ENCODE peak calls at places on chromosomes 3 and 15, in six cellular contexts. One of them, this sample, is unnamed.

GRCh38 chr3:78349571-78349970 is 1309.7 kb downstream of the ROBO2 start:
- DNase-seq in HepG2: no peak
- DNase-seq in GM23338: no peak
- DNase-seq in HCT116: no peak
- DNase-seq in GM23248: no peak
- DNase-seq in neural progenitor cell: no peak
- DNase-seq in this sample: no peak

GRCh38 chr15:28900041-28900891 is 14.5 kb downstream of the APBA2 start:
- DNase-seq in HepG2: no peak
- DNase-seq in GM23338: no peak
- DNase-seq in HCT116: no peak
- DNase-seq in GM23248: no peak
- DNase-seq in neural progenitor cell: no peak
- DNase-seq in this sample: no peak

GRCh38 chr15:58513008-58513407 is 81.2 kb downstream of the LIPC start:
- DNase-seq in HepG2: no peak
- DNase-seq in GM23338: no peak
- DNase-seq in HCT116: no peak
- DNase-seq in GM23248: peak; percentile 20
- DNase-seq in neural progenitor cell: no peak
- DNase-seq in this sample: no peak

GRCh38 chr15:26771917-26772587 is 814 bp downstream of the GABRB3 start:
- DNase-seq in HepG2: no peak
- DNase-seq in GM23338: peak; percentile 41
- DNase-seq in HCT116: no peak
- DNase-seq in GM23248: peak; percentile 20
- DNase-seq in neural progenitor cell: no peak
- DNase-seq in this sample: no peak

GRCh38 chr3:64056616-64057165 is 33.4 kb upstream of the PSMD6 start:
- DNase-seq in HepG2: no peak
- DNase-seq in GM23338: no peak
- DNase-seq in HCT116: no peak
- DNase-seq in GM23248: peak; percentile 60
- DNase-seq in neural progenitor cell: no peak
- DNase-seq in this sample: no peak

GRCh38 chr3:66033241-66034138 is 5.2 kb downstream of the MAGI1 start:
- DNase-seq in HepG2: no peak
- DNase-seq in GM23338: no peak
- DNase-seq in HCT116: no peak
- DNase-seq in GM23248: no peak
- DNase-seq in neural progenitor cell: no peak
- DNase-seq in this sample: no peak

GRCh38 chr3:169454823-169455222 is 208.7 kb downstream of the MECOM start:
- DNase-seq in HepG2: no peak
- DNase-seq in GM23338: no peak
- DNase-seq in HCT116: no peak
- DNase-seq in GM23248: peak; percentile 82
- DNase-seq in neural progenitor cell: no peak
- DNase-seq in this sample: no peak

GRCh38 chr3:155701882-155702465 is 42.9 kb downstream of the PLCH1 start:
- DNase-seq in HepG2: peak; percentile 62
- DNase-seq in GM23338: peak; percentile 90
- DNase-seq in HCT116: peak; percentile 31
- DNase-seq in GM23248: peak; percentile 76
- DNase-seq in neural progenitor cell: peak; percentile 82
- DNase-seq in this sample: peak; percentile 82

GRCh38 chr3:156615592-156616173 is 58.7 kb upstream of the TIPARP start:
- DNase-seq in HepG2: no peak
- DNase-seq in GM23338: no peak
- DNase-seq in HCT116: no peak
- DNase-seq in GM23248: peak; percentile 89
- DNase-seq in neural progenitor cell: no peak
- DNase-seq in this sample: peak; percentile 82

GRCh38 chr3:47961815-47962606 is 54.2 kb downstream of the MAP4 start:
- DNase-seq in HepG2: no peak
- DNase-seq in GM23338: peak; percentile 62
- DNase-seq in HCT116: no peak
- DNase-seq in GM23248: peak; percentile 43
- DNase-seq in neural progenitor cell: no peak
- DNase-seq in this sample: peak; percentile 81

GRCh38 chr3:99499235-99499798 is 139.1 kb upstream of the COL8A1 start:
- DNase-seq in HepG2: peak; percentile 6
- DNase-seq in GM23338: peak; percentile 71
- DNase-seq in HCT116: peak; percentile 21
- DNase-seq in GM23248: peak; percentile 75
- DNase-seq in neural progenitor cell: peak; percentile 52
- DNase-seq in this sample: peak; percentile 72

GRCh38 chr3:58994746-58995330 is 55.0 kb downstream of the CFAP20DC start:
- DNase-seq in HepG2: peak; percentile 39
- DNase-seq in GM23338: peak; percentile 83
- DNase-seq in HCT116: peak; percentile 60
- DNase-seq in GM23248: peak; percentile 83
- DNase-seq in neural progenitor cell: peak; percentile 73
- DNase-seq in this sample: peak; percentile 36

GRCh38 chr3:31114929-31115283 is 220.4 kb upstream of the GADL1 start:
- DNase-seq in HepG2: no peak
- DNase-seq in GM23338: no peak
- DNase-seq in HCT116: no peak
- DNase-seq in GM23248: peak; percentile 16
- DNase-seq in neural progenitor cell: no peak
- DNase-seq in this sample: no peak

GRCh38 chr3:197912770-197913476 is 37.1 kb upstream of the RPL35A start:
- DNase-seq in HepG2: no peak
- DNase-seq in GM23338: no peak
- DNase-seq in HCT116: no peak
- DNase-seq in GM23248: no peak
- DNase-seq in neural progenitor cell: peak; percentile 63
- DNase-seq in this sample: no peak

GRCh38 chr15:67174864-67175573 is 79.4 kb downstream of the AAGAB start:
- DNase-seq in HepG2: no peak
- DNase-seq in GM23338: no peak
- DNase-seq in HCT116: peak; percentile 94
- DNase-seq in GM23248: peak; percentile 65
- DNase-seq in neural progenitor cell: no peak
- DNase-seq in this sample: no peak

GRCh38 chr3:183268361-183268760 is 15.3 kb downstream of the B3GNT5 start:
- DNase-seq in HepG2: no peak
- DNase-seq in GM23338: peak; percentile 46
- DNase-seq in HCT116: no peak
- DNase-seq in GM23248: no peak
- DNase-seq in neural progenitor cell: no peak
- DNase-seq in this sample: no peak

DNA sequence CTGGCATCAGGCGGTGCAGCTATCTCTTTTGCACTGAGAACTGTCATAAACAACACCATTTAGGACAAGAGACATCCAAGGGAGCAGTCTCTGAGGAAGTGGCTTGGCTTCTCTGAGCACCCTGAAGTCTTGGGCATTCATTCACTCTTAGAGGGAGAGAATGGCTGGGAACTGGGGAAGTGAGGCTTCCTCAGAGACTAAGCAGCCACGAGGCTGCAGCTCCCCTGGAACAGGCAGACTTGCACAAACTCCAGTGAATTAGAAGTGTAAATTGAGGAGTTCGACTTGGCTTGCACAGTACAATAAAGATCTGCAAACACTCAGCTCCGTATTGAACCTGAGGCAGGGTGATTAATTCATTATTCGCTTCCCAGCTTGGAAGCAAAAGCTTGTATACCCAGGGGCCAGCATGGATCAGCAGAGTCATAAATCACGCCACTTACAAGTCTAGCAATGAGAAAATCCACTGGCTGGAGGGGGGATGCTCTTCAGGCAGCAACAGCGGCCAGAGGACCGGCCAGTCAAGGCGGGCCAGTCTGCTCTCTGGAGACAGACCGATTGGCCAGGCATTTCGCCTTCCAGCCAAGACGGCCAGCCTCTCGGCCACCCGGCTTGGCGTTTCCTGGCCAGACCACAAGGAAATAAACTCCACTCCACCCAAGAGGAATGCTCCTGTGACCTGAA is 118.8 kb upstream of the ADPGK start:
- DNase-seq in HepG2: no peak
- DNase-seq in GM23338: no peak
- DNase-seq in HCT116: no peak
- DNase-seq in GM23248: peak; percentile 83
- DNase-seq in neural progenitor cell: no peak
- DNase-seq in this sample: no peak
- H3K4me3 ChIP-seq in HepG2: no peak overlapping the region
- H3K4me3 ChIP-seq in GM23338: no peak overlapping the region
- H3K4me3 ChIP-seq in HCT116: no peak overlapping the region
- H3K4me3 ChIP-seq in GM23248: peak overlapping the region; percentile 25
- H3K4me3 ChIP-seq in neural progenitor cell: no peak overlapping the region
- H3K4me3 ChIP-seq in this sample: no peak overlapping the region

GRCh38 chr3:146308682-146309081 is 57.8 kb upstream of the PLSCR4 start:
- DNase-seq in HepG2: no peak
- DNase-seq in GM23338: no peak
- DNase-seq in HCT116: no peak
- DNase-seq in GM23248: peak; percentile 70
- DNase-seq in neural progenitor cell: no peak
- DNase-seq in this sample: peak; percentile 67
- H3K27ac ChIP-seq in HepG2: no peak overlapping the region
- H3K27ac ChIP-seq in GM23338: no peak overlapping the region
- H3K27ac ChIP-seq in HCT116: no peak overlapping the region
- H3K27ac ChIP-seq in GM23248: peak overlapping the region; percentile 74
- H3K27ac ChIP-seq in neural progenitor cell: no peak overlapping the region
- H3K27ac ChIP-seq in this sample: peak overlapping the region; percentile 48

GRCh38 chr3:184602406-184603155 is 41.0 kb downstream of the EPHB3 start:
- DNase-seq in HepG2: no peak
- DNase-seq in GM23338: peak; percentile 45
- DNase-seq in HCT116: no peak
- DNase-seq in GM23248: no peak
- DNase-seq in neural progenitor cell: peak; percentile 59
- DNase-seq in this sample: no peak
- TF ChIP-seq EZH2 in HepG2: peak; percentile 90
- TF ChIP-seq EZH2 in GM23338: peak; percentile 73
- TF ChIP-seq EZH2 in HCT116: no peak
- TF ChIP-seq EZH2 in GM23248: no peak
- TF ChIP-seq EZH2 in neural progenitor cell: no peak
- TF ChIP-seq EZH2 in this sample: peak; percentile 24

DNA sequence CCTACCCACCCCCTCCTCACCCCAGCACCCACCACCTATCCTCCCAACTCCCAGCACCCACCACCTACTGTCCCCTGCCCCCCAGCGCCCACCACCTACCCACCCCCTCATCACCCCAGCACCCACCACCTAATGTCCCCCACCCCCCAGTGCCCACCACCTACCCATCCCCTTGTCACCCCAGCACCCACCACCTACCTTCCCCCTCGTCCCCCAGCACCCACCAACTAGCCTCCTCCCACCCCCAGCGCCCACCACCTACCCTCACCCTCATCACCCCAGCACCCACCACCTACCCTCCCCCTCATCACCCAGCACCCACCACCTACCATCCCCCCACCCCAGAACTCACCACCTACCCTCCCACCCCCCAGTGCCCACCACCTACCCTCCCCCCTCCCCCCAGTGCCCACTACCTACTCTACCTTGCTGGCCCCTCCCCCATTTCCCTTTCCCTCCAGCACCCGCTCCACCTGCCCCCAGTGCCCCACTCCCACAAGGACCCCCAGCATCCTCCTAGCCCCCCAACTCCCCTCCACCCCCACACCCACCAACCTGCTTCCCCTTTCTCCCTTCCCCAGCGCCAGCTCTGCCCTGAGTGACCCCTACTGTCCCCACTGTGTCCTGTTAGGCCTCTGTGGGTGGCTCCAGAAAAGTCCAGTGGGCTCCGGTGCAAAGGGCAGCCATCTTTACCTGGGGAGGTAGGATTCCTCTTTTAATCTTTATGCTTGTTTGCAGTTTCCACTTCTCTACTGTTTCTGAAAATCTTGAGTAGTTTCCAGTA is 1.2 kb downstream of the UROC1 start:
- DNase-seq in HepG2: no peak
- DNase-seq in GM23338: no peak
- DNase-seq in HCT116: no peak
- DNase-seq in GM23248: no peak
- DNase-seq in neural progenitor cell: no peak
- DNase-seq in this sample: no peak
- H3K4me3 ChIP-seq in HepG2: peak overlapping the region; percentile 54
- H3K4me3 ChIP-seq in GM23338: no peak overlapping the region
- H3K4me3 ChIP-seq in HCT116: no peak overlapping the region
- H3K4me3 ChIP-seq in GM23248: no peak overlapping the region
- H3K4me3 ChIP-seq in neural progenitor cell: no peak overlapping the region
- H3K4me3 ChIP-seq in this sample: no peak overlapping the region

DNA sequence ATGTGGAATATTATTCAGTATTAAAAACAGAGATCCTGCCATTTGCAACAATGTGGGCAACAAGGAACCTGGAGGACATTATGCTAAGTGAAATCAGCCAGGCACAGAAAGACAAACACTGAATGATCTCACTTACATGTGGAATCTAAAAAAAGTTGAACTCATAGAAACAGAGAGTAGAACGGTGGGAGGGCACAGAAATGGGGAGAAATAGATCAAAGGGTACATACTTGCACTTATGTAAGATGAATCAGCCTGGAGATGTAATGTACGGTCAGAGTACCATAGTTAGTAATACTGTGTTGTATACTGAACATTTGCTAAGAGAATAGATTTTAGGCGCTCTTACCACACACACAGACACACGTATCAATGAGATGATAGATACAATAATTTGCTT is 29.9 kb upstream of the MUC13 start:
- DNase-seq in HepG2: peak; percentile 80
- DNase-seq in GM23338: no peak
- DNase-seq in HCT116: no peak
- DNase-seq in GM23248: peak; percentile 48
- DNase-seq in neural progenitor cell: no peak
- DNase-seq in this sample: no peak
- H3K27ac ChIP-seq in HepG2: peak overlapping the region; percentile 50
- H3K27ac ChIP-seq in GM23338: no peak overlapping the region
- H3K27ac ChIP-seq in HCT116: no peak overlapping the region
- H3K27ac ChIP-seq in GM23248: no peak overlapping the region
- H3K27ac ChIP-seq in neural progenitor cell: no peak overlapping the region
- H3K27ac ChIP-seq in this sample: no peak overlapping the region

GRCh38 chr15:70376929-70377691 is 279.4 kb upstream of the TLE3 start:
- DNase-seq in HepG2: no peak
- DNase-seq in GM23338: peak; percentile 61
- DNase-seq in HCT116: no peak
- DNase-seq in GM23248: peak; percentile 85
- DNase-seq in neural progenitor cell: peak; percentile 42
- DNase-seq in this sample: peak; percentile 84
- TF ChIP-seq EZH2 in HepG2: no peak
- TF ChIP-seq EZH2 in GM23338: no peak
- TF ChIP-seq EZH2 in HCT116: no peak
- TF ChIP-seq EZH2 in GM23248: no peak
- TF ChIP-seq EZH2 in neural progenitor cell: no peak
- TF ChIP-seq EZH2 in this sample: no peak

DNA sequence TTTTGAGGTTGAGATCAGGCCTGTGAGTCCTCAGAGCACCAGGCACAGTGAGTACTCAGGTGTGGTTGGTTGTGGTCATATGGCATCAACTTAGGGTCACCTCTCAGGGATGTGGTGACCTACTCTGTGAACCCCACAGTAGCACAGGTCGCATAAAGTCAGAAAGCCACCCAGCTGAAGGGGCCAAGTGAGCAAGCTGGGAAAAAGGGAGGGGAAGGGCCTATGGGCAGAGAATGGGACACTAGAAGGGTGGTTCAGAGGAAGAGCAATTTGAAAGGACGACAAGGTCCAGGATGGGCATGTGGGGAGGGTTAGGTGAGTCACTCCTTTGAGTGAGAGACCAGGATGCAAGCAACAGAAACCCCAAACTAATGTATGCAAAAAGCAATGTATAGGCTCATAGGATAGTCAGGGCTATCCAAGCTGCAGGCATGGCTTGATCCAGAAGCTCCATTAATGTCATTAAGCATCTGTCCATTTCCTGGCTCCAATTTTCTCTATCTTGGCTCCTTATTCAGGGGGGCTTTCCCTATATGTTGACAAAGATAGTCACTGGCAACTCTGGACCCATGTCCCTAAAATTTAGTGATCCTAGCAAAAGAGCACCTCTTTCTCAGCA is 33.5 kb downstream of the HMCES start:
- DNase-seq in HepG2: no peak
- DNase-seq in GM23338: no peak
- DNase-seq in HCT116: no peak
- DNase-seq in GM23248: no peak
- DNase-seq in neural progenitor cell: no peak
- DNase-seq in this sample: no peak
- H3K4me3 ChIP-seq in HepG2: no peak overlapping the region
- H3K4me3 ChIP-seq in GM23338: no peak overlapping the region
- H3K4me3 ChIP-seq in HCT116: no peak overlapping the region
- H3K4me3 ChIP-seq in GM23248: no peak overlapping the region
- H3K4me3 ChIP-seq in neural progenitor cell: no peak overlapping the region
- H3K4me3 ChIP-seq in this sample: no peak overlapping the region

This sample was measured in A673.